ENCODE peak calls at places on chromosomes 3 and 15, in five cellular contexts. K, C, V, L and A are unnamed samples.

GRCh38 chr3:13110678-13111116 is 37.5 kb upstream of the IQSEC1 start:
- DNase-seq in K (no peak), L (no peak), V (no peak), C (peak; percentile 58), A (no peak)

GRCh38 chr3:16808393-16809107 is 76.2 kb upstream of the PLCL2 start:
- DNase-seq in V (no peak), K (peak; percentile 9), C (no peak), L (no peak), A (no peak)

GRCh38 chr3:96430019-96430541 is 384.3 kb upstream of the EPHA6 start:
- DNase-seq in L (no peak), V (no peak), K (no peak), C (peak; percentile 15), A (no peak)

GRCh38 chr3:172617013-172617706 is 93.7 kb downstream of the NCEH1 start:
- DNase-seq in K (no peak), V (no peak), C (no peak), L (no peak), A (no peak)

GRCh38 chr3:4343258-4343657 is 40.1 kb downstream of the SETMAR start:
- DNase-seq in L (no peak), V (no peak), C (peak; percentile 17), K (no peak), A (no peak)

GRCh38 chr3:138187296-138188012 is at the start of gene ARMC8:
- DNase-seq in L (no peak), C (no peak), V (peak; percentile 51), K (peak; percentile 89), A (no peak)

GRCh38 chr3:45948881-45949280 is 5.6 kb downstream of the CXCR6 start:
- DNase-seq in L (no peak), C (no peak), K (no peak), V (no peak), A (no peak)

GRCh38 chr3:156978471-156978961 is 152.4 kb downstream of the LEKR1 start:
- DNase-seq in L (no peak), V (no peak), K (no peak), C (no peak), A (no peak)

GRCh38 chr3:159844383-159844730 is 144.3 kb upstream of the IL12A start:
- DNase-seq in L (no peak), K (no peak), C (no peak), V (no peak), A (no peak)

GRCh38 chr3:94336076-94336741 is 273.3 kb downstream of the NSUN3 start:
- DNase-seq in L (no peak), V (no peak), K (peak; percentile 2), C (peak; percentile 69), A (no peak)

GRCh38 chr3:63779227-63779626 is 39.9 kb upstream of the C3orf49 start:
- DNase-seq in C (no peak), L (no peak), V (no peak), K (no peak), A (no peak)

GRCh38 chr3:101803152-101803782 is 24.3 kb downstream of the NXPE3 start:
- DNase-seq in C (peak; percentile 68), V (no peak), K (peak; percentile 68), L (peak; percentile 61), A (peak; percentile 11)

GRCh38 chr3:48847053-48847585 is 555 bp downstream of the PRKAR2A start:
- DNase-seq in V (peak; percentile 27), L (peak; percentile 61), C (peak; percentile 66), K (peak; percentile 75), A (peak; percentile 11)

GRCh38 chr3:40477671-40478070 is 749 bp downstream of the ZNF619 start:
- DNase-seq in V (no peak), C (peak; percentile 19), K (no peak), L (no peak), A (no peak)

GRCh38 chr15:67125589-67126502 is 60.4 kb downstream of the SMAD3 start:
- DNase-seq in V (no peak), C (peak; percentile 95), L (no peak), K (no peak), A (no peak)

GRCh38 chr15:62648954-62649353 is 393.6 kb upstream of the TPM1 start:
- DNase-seq in L (no peak), C (peak; percentile 22), V (no peak), K (peak; percentile 10), A (no peak)

GRCh38 chr3:47565861-47566550 is 12.7 kb downstream of the CSPG5 start:
- DNase-seq in V (no peak), C (no peak), K (no peak), L (no peak), A (no peak)

GRCh38 chr3:24242012-24242698 is 252.5 kb downstream of the THRB start:
- DNase-seq in V (no peak), L (no peak), C (peak; percentile 91), K (peak; percentile 61), A (peak; percentile 19)

GRCh38 chr3:49213541-49213943 is 42.1 kb downstream of the KLHDC8B start:
- DNase-seq in C (no peak), K (no peak), L (no peak), V (no peak), A (no peak)

GRCh38 chr3:22372292-22372949 is 621.4 kb upstream of the ZNF385D start:
- DNase-seq in L (peak; percentile 35), K (no peak), C (no peak), V (no peak), A (peak; percentile 1)

GRCh38 chr3:53244281-53244680 is 11.5 kb downstream of the TKT start:
- DNase-seq in K (no peak), C (no peak), L (no peak), V (no peak), A (no peak)

GRCh38 chr3:141625506-141625905 is 112.6 kb upstream of the RNF7 start:
- DNase-seq in V (no peak), K (no peak), L (no peak), C (peak; percentile 56), A (no peak)

GRCh38 chr3:58349792-58350626 is 17.3 kb downstream of the PXK start:
- DNase-seq in K (no peak), V (no peak), C (no peak), L (no peak), A (no peak)

GRCh38 chr3:131957511-131957910 is 77.3 kb downstream of the CPNE4 start:
- DNase-seq in L (no peak), V (no peak), K (no peak), C (no peak), A (no peak)

GRCh38 chr15:42832577-42832976 is 88.0 kb downstream of the TTBK2 start:
- DNase-seq in V (no peak), K (no peak), L (no peak), C (peak; percentile 100), A (no peak)

GRCh38 chr3:156535162-156535627 is 19.7 kb downstream of the SSR3 start:
- DNase-seq in V (no peak), L (no peak), K (no peak), C (peak; percentile 96), A (no peak)

GRCh38 chr3:4750306-4751056 is 228.8 kb upstream of the BHLHE40 start:
- DNase-seq in V (no peak), C (peak; percentile 68), L (no peak), K (no peak), A (no peak)